ENCODE peak calls at places on chromosomes 7 and 10, in six cellular contexts. Q is A549, U is MCF 10A, W is AG09319, M is tibial artery, X is NB4. T is an unnamed sample.

GRCh38 chr7:138886501-138886917 is 88.5 kb upstream of the ATP6V0A4 start:
- DNase-seq in Q (peak), U (peak), W (peak), M (no peak), X (peak), T (peak)

GRCh38 chr10:86439544-86439943 is 72.9 kb upstream of the GRID1 start:
- DNase-seq in Q (peak), U (peak), W (peak), M (peak), X (peak), T (peak)

GRCh38 chr10:125016611-125017202 is 74.8 kb downstream of the ZRANB1 start:
- DNase-seq in Q (no peak), U (no peak), W (no peak), M (peak), X (no peak), T (no peak)

GRCh38 chr10:80144302-80145131 is 12.0 kb downstream of the PLAC9 start:
- DNase-seq in Q (no peak), U (peak), W (no peak), M (peak), X (peak), T (peak)

GRCh38 chr10:131178956-131179355 is 132.6 kb downstream of the TCERG1L start:
- DNase-seq in Q (no peak), U (no peak), W (no peak), M (no peak), X (no peak), T (no peak)

GRCh38 chr10:121611431-121612159 is 13.4 kb upstream of the FGFR2 start:
- DNase-seq in Q (no peak), U (no peak), W (no peak), M (no peak), X (no peak), T (no peak)

GRCh38 chr10:71753960-71754505 is 19.3 kb downstream of the VSIR start:
- DNase-seq in Q (no peak), U (no peak), W (no peak), M (no peak), X (no peak), T (no peak)

GRCh38 chr10:33280217-33280616 is 54.2 kb downstream of the NRP1 start:
- DNase-seq in Q (no peak), U (no peak), W (peak), M (no peak), X (no peak), T (no peak)

GRCh38 chr10:114184276-114184675 is 5.1 kb downstream of the TDRD1 start:
- DNase-seq in Q (no peak), U (no peak), W (no peak), M (no peak), X (no peak), T (no peak)

GRCh38 chr10:119131512-119132240 is 27.8 kb downstream of the DENND10 start:
- DNase-seq in Q (peak), U (peak), W (no peak), M (no peak), X (peak), T (no peak)

GRCh38 chr7:128381161-128381821 is 19.8 kb upstream of the PRRT4 start:
- DNase-seq in Q (no peak), U (peak), W (no peak), M (no peak), X (peak), T (no peak)

GRCh38 chr10:70772627-70773026 is 12.6 kb downstream of the TBATA start:
- DNase-seq in Q (no peak), U (no peak), W (no peak), M (no peak), X (no peak), T (no peak)

GRCh38 chr7:92833766-92834605 is 2.4 kb downstream of the CDK6 start:
- DNase-seq in Q (peak), U (peak), W (peak), M (peak), X (peak), T (peak)

GRCh38 chr10:329361-330099 is 194.3 kb downstream of the ZMYND11 start:
- DNase-seq in Q (peak), U (peak), W (peak), M (peak), X (peak), T (peak)

GRCh38 chr10:100391163-100392002 is 44.4 kb downstream of the SCD start:
- DNase-seq in Q (no peak), U (no peak), W (no peak), M (no peak), X (no peak), T (no peak)

GRCh38 chr10:132689721-132690360 is 96.1 kb downstream of the NKX6-2 start:
- DNase-seq in Q (no peak), U (no peak), W (no peak), M (peak), X (no peak), T (no peak)

GRCh38 chr10:84818956-84819355 is 490.6 kb downstream of the CCSER2 start:
- DNase-seq in Q (no peak), U (no peak), W (no peak), M (no peak), X (no peak), T (no peak)

GRCh38 chr7:25456467-25457171 is 228.3 kb upstream of the NPVF start:
- DNase-seq in Q (no peak), U (no peak), W (no peak), M (peak), X (no peak), T (no peak)

GRCh38 chr10:89342219-89342966 is 14.6 kb downstream of the IFIT3 start:
- DNase-seq in Q (peak), U (peak), W (no peak), M (peak), X (no peak), T (no peak)

GRCh38 chr10:12018438-12019342 is 23.9 kb downstream of the UPF2 start:
- DNase-seq in Q (no peak), U (no peak), W (no peak), M (no peak), X (peak), T (no peak)

GRCh38 chr10:92790449-92790848 is 57.9 kb upstream of the EXOC6 start:
- DNase-seq in Q (no peak), U (no peak), W (no peak), M (no peak), X (peak), T (no peak)

GRCh38 chr10:103894454-103894853 is 23.5 kb downstream of the STN1 start:
- DNase-seq in Q (no peak), U (no peak), W (no peak), M (no peak), X (no peak), T (no peak)

GRCh38 chr7:133491319-133491718 is 238.4 kb downstream of the EXOC4 start:
- DNase-seq in Q (no peak), U (no peak), W (no peak), M (no peak), X (no peak), T (no peak)

GRCh38 chr7:64883113-64883905 is 19.8 kb upstream of the ZNF273 start:
- DNase-seq in Q (no peak), U (no peak), W (no peak), M (no peak), X (no peak), T (no peak)

GRCh38 chr7:20316706-20317105 is 14.0 kb upstream of the ITGB8 start:
- DNase-seq in Q (no peak), U (no peak), W (no peak), M (no peak), X (no peak), T (no peak)

GRCh38 chr10:50882540-50882983 is 2.9 kb downstream of the A1CF start:
- DNase-seq in Q (no peak), U (no peak), W (no peak), M (no peak), X (no peak), T (peak)

GRCh38 chr7:98418636-98419315 is 17.9 kb upstream of the BAIAP2L1 start:
- DNase-seq in Q (peak), U (peak), W (peak), M (no peak), X (peak), T (peak)

GRCh38 chr10:65818990-65819389 is 1106.8 kb upstream of the LRRTM3 start:
- DNase-seq in Q (no peak), U (no peak), W (no peak), M (no peak), X (no peak), T (no peak)

GRCh38 chr7:93902777-93903423 is 3.5 kb upstream of the GNGT1 start:
- DNase-seq in Q (peak), U (peak), W (no peak), M (no peak), X (peak), T (peak)

GRCh38 chr10:3186365-3186764 is 13.8 kb upstream of the PITRM1 start:
- DNase-seq in Q (no peak), U (no peak), W (no peak), M (no peak), X (no peak), T (no peak)

GRCh38 chr7:50981743-50982142 is 199.0 kb upstream of the GRB10 start:
- DNase-seq in Q (no peak), U (no peak), W (no peak), M (no peak), X (peak), T (no peak)

GRCh38 chr10:116974442-116975005 is 30.5 kb downstream of the SHTN1 start:
- DNase-seq in Q (peak), U (peak), W (peak), M (no peak), X (peak), T (no peak)

DNA sequence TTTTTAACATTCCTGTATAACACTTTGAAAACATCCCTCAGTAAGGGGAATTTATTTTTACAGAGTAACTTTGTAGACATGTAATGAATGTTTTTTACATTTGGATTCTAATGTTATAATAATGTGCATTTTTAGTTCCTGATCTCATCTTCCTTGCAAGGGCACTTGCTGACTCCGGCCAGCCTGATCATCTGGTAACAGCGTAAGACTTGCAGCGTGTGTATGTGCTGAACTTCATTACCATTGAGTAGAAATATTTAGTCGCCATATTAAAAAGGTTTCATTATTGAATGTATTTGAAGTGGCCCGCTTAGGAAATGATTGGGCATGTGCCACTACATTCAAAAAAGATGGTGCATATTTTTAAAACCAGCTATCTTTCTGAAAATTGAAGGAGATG is 158.1 kb upstream of the HDAC9 start:
- DNase-seq in Q (no peak), U (no peak), W (no peak), M (no peak), X (peak), T (no peak)
- TF ChIP-seq CTCF in Q (no peak), U (no peak), W (no peak), M (no peak), X (no peak), T (no peak)

GRCh38 chr7:154640266-154640865 is 362.6 kb downstream of the PAXIP1 start:
- DNase-seq in Q (no peak), U (no peak), W (no peak), M (no peak), X (peak), T (no peak)
- TF ChIP-seq CTCF in Q (no peak), U (no peak), W (no peak), M (no peak), X (peak), T (no peak)

GRCh38 chr7:155371884-155372781 is 74.5 kb downstream of the INSIG1 start:
- DNase-seq in Q (peak), U (no peak), W (no peak), M (no peak), X (peak), T (no peak)
- TF ChIP-seq CTCF in Q (peak), U (no peak), W (peak), M (no peak), X (peak), T (no peak)

GRCh38 chr7:16114633-16115032 is 306.7 kb downstream of the CRPPA start:
- DNase-seq in Q (peak), U (peak), W (no peak), M (no peak), X (peak), T (peak)
- TF ChIP-seq CTCF in Q (peak), U (peak), W (peak), M (no peak), X (no peak), T (peak)

DNA sequence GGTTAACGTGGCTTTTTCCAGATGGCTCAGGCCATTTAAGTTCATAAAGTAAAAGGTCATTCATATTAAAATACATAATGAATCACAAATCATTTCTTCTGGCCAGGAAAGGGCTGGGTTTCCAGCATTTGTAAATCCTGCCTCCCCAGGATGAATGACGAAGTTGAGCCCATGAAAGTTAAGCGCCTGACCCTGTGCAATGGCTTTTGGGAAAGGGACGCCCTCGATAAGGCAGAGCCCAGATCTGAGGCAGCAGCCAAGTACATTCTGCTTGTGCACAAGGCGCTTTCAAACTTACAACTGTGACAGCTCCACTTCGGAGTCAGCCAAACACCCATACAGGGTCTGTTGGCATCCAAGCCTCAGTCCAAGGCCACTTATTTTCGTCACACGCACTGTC is 2.8 kb downstream of the GIMAP6 start:
- DNase-seq in Q (no peak), U (no peak), W (no peak), M (no peak), X (no peak), T (no peak)
- TF ChIP-seq CTCF in Q (no peak), U (no peak), W (no peak), M (no peak), X (no peak), T (no peak)